ENCODE peak calls at places on chromosomes 12 and 14, in four cellular contexts. One of them, this sample, is unnamed.

GRCh38 chr12:42759622-42760273 is 170.2 kb upstream of the PRICKLE1 start:
- DNase-seq in CD4-positive, CD25-positive, alpha-beta regulatory T cell: no peak
- DNase-seq in effector memory CD4-positive, alpha-beta T cell: no peak
- DNase-seq in aorta: peak; percentile 79
- DNase-seq in this sample: no peak

GRCh38 chr12:54561164-54561563 is 11.8 kb downstream of the PDE1B start:
- DNase-seq in CD4-positive, CD25-positive, alpha-beta regulatory T cell: no peak
- DNase-seq in aorta: peak; percentile 84
- DNase-seq in effector memory CD4-positive, alpha-beta T cell: no peak
- DNase-seq in this sample: no peak

GRCh38 chr12:107912421-107913004 is 138.0 kb downstream of the ASCL4 start:
- DNase-seq in aorta: peak; percentile 75
- DNase-seq in effector memory CD4-positive, alpha-beta T cell: peak; percentile 4
- DNase-seq in CD4-positive, CD25-positive, alpha-beta regulatory T cell: peak; percentile 9
- DNase-seq in this sample: peak; percentile 4

GRCh38 chr12:53862831-53863230 is 75.8 kb upstream of the HOXC13 start:
- DNase-seq in effector memory CD4-positive, alpha-beta T cell: no peak
- DNase-seq in CD4-positive, CD25-positive, alpha-beta regulatory T cell: no peak
- DNase-seq in aorta: no peak
- DNase-seq in this sample: no peak

GRCh38 chr14:102164964-102165363 is 25.3 kb downstream of the WDR20 start:
- DNase-seq in effector memory CD4-positive, alpha-beta T cell: no peak
- DNase-seq in CD4-positive, CD25-positive, alpha-beta regulatory T cell: no peak
- DNase-seq in aorta: no peak
- DNase-seq in this sample: no peak

GRCh38 chr12:100156731-100157426 is 14.2 kb upstream of the BLTP3B start:
- DNase-seq in effector memory CD4-positive, alpha-beta T cell: no peak
- DNase-seq in aorta: no peak
- DNase-seq in CD4-positive, CD25-positive, alpha-beta regulatory T cell: no peak
- DNase-seq in this sample: no peak

GRCh38 chr12:2354151-2354991 is 301.6 kb downstream of the CACNA1C start:
- DNase-seq in aorta: no peak
- DNase-seq in effector memory CD4-positive, alpha-beta T cell: no peak
- DNase-seq in CD4-positive, CD25-positive, alpha-beta regulatory T cell: no peak
- DNase-seq in this sample: peak; percentile 76

GRCh38 chr14:89418452-89418851 is 1.4 kb upstream of the FOXN3 start:
- DNase-seq in effector memory CD4-positive, alpha-beta T cell: no peak
- DNase-seq in CD4-positive, CD25-positive, alpha-beta regulatory T cell: no peak
- DNase-seq in aorta: no peak
- DNase-seq in this sample: no peak

GRCh38 chr14:55802986-55803431 is 223.0 kb downstream of the KTN1 start:
- DNase-seq in CD4-positive, CD25-positive, alpha-beta regulatory T cell: no peak
- DNase-seq in effector memory CD4-positive, alpha-beta T cell: no peak
- DNase-seq in aorta: no peak
- DNase-seq in this sample: no peak

GRCh38 chr12:75909714-75910451 is 121.7 kb downstream of the PHLDA1 start:
- DNase-seq in effector memory CD4-positive, alpha-beta T cell: no peak
- DNase-seq in aorta: no peak
- DNase-seq in CD4-positive, CD25-positive, alpha-beta regulatory T cell: no peak
- DNase-seq in this sample: no peak

GRCh38 chr12:49887536-49888401 is 15.9 kb downstream of the FAIM2 start:
- DNase-seq in CD4-positive, CD25-positive, alpha-beta regulatory T cell: no peak
- DNase-seq in aorta: no peak
- DNase-seq in effector memory CD4-positive, alpha-beta T cell: no peak
- DNase-seq in this sample: no peak

GRCh38 chr14:105140581-105140980 is 28.0 kb downstream of the JAG2 start:
- DNase-seq in effector memory CD4-positive, alpha-beta T cell: no peak
- DNase-seq in CD4-positive, CD25-positive, alpha-beta regulatory T cell: no peak
- DNase-seq in aorta: peak; percentile 33
- DNase-seq in this sample: no peak

GRCh38 chr14:74357585-74357984 is 9.3 kb downstream of the VRTN start:
- DNase-seq in aorta: peak; percentile 74
- DNase-seq in CD4-positive, CD25-positive, alpha-beta regulatory T cell: no peak
- DNase-seq in effector memory CD4-positive, alpha-beta T cell: no peak
- DNase-seq in this sample: no peak

GRCh38 chr12:93146970-93147369 is 217.9 kb upstream of the EEA1 start:
- DNase-seq in effector memory CD4-positive, alpha-beta T cell: no peak
- DNase-seq in aorta: no peak
- DNase-seq in CD4-positive, CD25-positive, alpha-beta regulatory T cell: no peak
- DNase-seq in this sample: no peak

GRCh38 chr12:38906482-38907170 is 1.2 kb upstream of the CPNE8 start:
- DNase-seq in effector memory CD4-positive, alpha-beta T cell: peak; percentile 29
- DNase-seq in aorta: peak; percentile 97
- DNase-seq in CD4-positive, CD25-positive, alpha-beta regulatory T cell: peak; percentile 41
- DNase-seq in this sample: peak; percentile 65

GRCh38 chr12:42887657-42888056 is 298.1 kb upstream of the PRICKLE1 start:
- DNase-seq in aorta: no peak
- DNase-seq in CD4-positive, CD25-positive, alpha-beta regulatory T cell: no peak
- DNase-seq in effector memory CD4-positive, alpha-beta T cell: no peak
- DNase-seq in this sample: no peak

GRCh38 chr12:50353404-50353803 is 43.0 kb downstream of the FAM186A start:
- DNase-seq in aorta: no peak
- DNase-seq in effector memory CD4-positive, alpha-beta T cell: no peak
- DNase-seq in CD4-positive, CD25-positive, alpha-beta regulatory T cell: no peak
- DNase-seq in this sample: no peak

GRCh38 chr12:29796823-29797263 is 13.1 kb upstream of the TMTC1 start:
- DNase-seq in CD4-positive, CD25-positive, alpha-beta regulatory T cell: no peak
- DNase-seq in aorta: no peak
- DNase-seq in effector memory CD4-positive, alpha-beta T cell: no peak
- DNase-seq in this sample: no peak

GRCh38 chr12:122862872-122863701 is 27.8 kb downstream of the HIP1R start:
- DNase-seq in aorta: peak; percentile 65
- DNase-seq in CD4-positive, CD25-positive, alpha-beta regulatory T cell: no peak
- DNase-seq in effector memory CD4-positive, alpha-beta T cell: no peak
- DNase-seq in this sample: no peak

GRCh38 chr14:100285021-100285912 is 21.0 kb downstream of the SLC25A29 start:
- DNase-seq in effector memory CD4-positive, alpha-beta T cell: peak; percentile 64
- DNase-seq in CD4-positive, CD25-positive, alpha-beta regulatory T cell: peak; percentile 71
- DNase-seq in aorta: peak; percentile 90
- DNase-seq in this sample: peak; percentile 65

GRCh38 chr12:124696689-124697476 is 129.5 kb upstream of the NCOR2 start:
- DNase-seq in effector memory CD4-positive, alpha-beta T cell: no peak
- DNase-seq in CD4-positive, CD25-positive, alpha-beta regulatory T cell: no peak
- DNase-seq in aorta: no peak
- DNase-seq in this sample: no peak
- H3K27ac ChIP-seq in effector memory CD4-positive, alpha-beta T cell: no peak overlapping the region
- H3K27ac ChIP-seq in CD4-positive, CD25-positive, alpha-beta regulatory T cell: no peak overlapping the region
- H3K27ac ChIP-seq in aorta: peak overlapping the region; percentile 65
- H3K27ac ChIP-seq in this sample: peak overlapping the region; percentile 93

GRCh38 chr12:106119301-106119700 is 19.5 kb downstream of the NUAK1 start:
- DNase-seq in aorta: no peak
- DNase-seq in CD4-positive, CD25-positive, alpha-beta regulatory T cell: no peak
- DNase-seq in effector memory CD4-positive, alpha-beta T cell: no peak
- DNase-seq in this sample: no peak
- H3K4me3 ChIP-seq in aorta: no peak overlapping the region
- H3K4me3 ChIP-seq in CD4-positive, CD25-positive, alpha-beta regulatory T cell: no peak overlapping the region
- H3K4me3 ChIP-seq in effector memory CD4-positive, alpha-beta T cell: no peak overlapping the region
- H3K4me3 ChIP-seq in this sample: no peak overlapping the region

GRCh38 chr12:22126758-22127157 is 80.7 kb downstream of the CMAS start:
- DNase-seq in CD4-positive, CD25-positive, alpha-beta regulatory T cell: no peak
- DNase-seq in effector memory CD4-positive, alpha-beta T cell: no peak
- DNase-seq in aorta: no peak
- DNase-seq in this sample: no peak
- H3K27ac ChIP-seq in CD4-positive, CD25-positive, alpha-beta regulatory T cell: no peak overlapping the region
- H3K27ac ChIP-seq in effector memory CD4-positive, alpha-beta T cell: no peak overlapping the region
- H3K27ac ChIP-seq in aorta: no peak overlapping the region
- H3K27ac ChIP-seq in this sample: no peak overlapping the region

GRCh38 chr12:82688619-82689018 is 1.9 kb downstream of the TMTC2 start:
- DNase-seq in aorta: no peak
- DNase-seq in CD4-positive, CD25-positive, alpha-beta regulatory T cell: no peak
- DNase-seq in effector memory CD4-positive, alpha-beta T cell: no peak
- DNase-seq in this sample: no peak
- H3K4me3 ChIP-seq in aorta: no peak overlapping the region
- H3K4me3 ChIP-seq in CD4-positive, CD25-positive, alpha-beta regulatory T cell: peak overlapping the region; percentile 97
- H3K4me3 ChIP-seq in effector memory CD4-positive, alpha-beta T cell: no peak overlapping the region
- H3K4me3 ChIP-seq in this sample: peak overlapping the region; percentile 83

GRCh38 chr12:14949631-14950030 is 11.3 kb upstream of the ERP27 start:
- DNase-seq in aorta: no peak
- DNase-seq in effector memory CD4-positive, alpha-beta T cell: no peak
- DNase-seq in CD4-positive, CD25-positive, alpha-beta regulatory T cell: no peak
- DNase-seq in this sample: no peak

GRCh38 chr12:14952295-14952995 is 9.0 kb downstream of the ARHGDIB start:
- DNase-seq in effector memory CD4-positive, alpha-beta T cell: peak; percentile 22
- DNase-seq in CD4-positive, CD25-positive, alpha-beta regulatory T cell: peak; percentile 45
- DNase-seq in aorta: no peak
- DNase-seq in this sample: no peak

GRCh38 chr12:14950982-14951746 is 10.2 kb downstream of the ARHGDIB start:
- DNase-seq in CD4-positive, CD25-positive, alpha-beta regulatory T cell: peak; percentile 8
- DNase-seq in effector memory CD4-positive, alpha-beta T cell: no peak
- DNase-seq in aorta: no peak
- DNase-seq in this sample: no peak

GRCh38 chr12:14948672-14949071 is 10.3 kb upstream of the ERP27 start:
- DNase-seq in CD4-positive, CD25-positive, alpha-beta regulatory T cell: peak; percentile 49
- DNase-seq in effector memory CD4-positive, alpha-beta T cell: peak; percentile 26
- DNase-seq in aorta: no peak
- DNase-seq in this sample: no peak

DNA sequence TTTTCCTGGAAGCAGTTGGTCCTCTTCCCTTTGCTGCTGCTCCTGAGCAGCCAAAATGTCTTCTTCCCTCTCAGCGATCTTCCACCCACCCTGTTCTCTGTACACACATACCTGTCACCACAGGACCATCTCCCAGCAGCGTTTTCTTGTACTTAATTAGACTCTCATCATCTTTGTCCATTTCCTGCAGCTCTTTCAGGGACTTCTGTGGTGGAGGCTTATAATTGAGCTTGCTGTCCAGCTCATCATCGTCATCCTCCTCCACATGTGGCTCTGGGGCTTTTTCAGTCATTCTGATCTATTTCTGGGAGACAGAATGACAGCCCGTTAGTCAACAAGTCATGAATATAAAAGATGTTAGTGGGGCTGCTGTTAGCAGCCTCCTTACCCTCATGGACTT is 11.0 kb downstream of the ARHGDIB start:
- DNase-seq in CD4-positive, CD25-positive, alpha-beta regulatory T cell: no peak
- DNase-seq in aorta: no peak
- DNase-seq in effector memory CD4-positive, alpha-beta T cell: no peak
- DNase-seq in this sample: no peak
- H3K27ac ChIP-seq in CD4-positive, CD25-positive, alpha-beta regulatory T cell: peak overlapping the region; percentile 99
- H3K27ac ChIP-seq in aorta: no peak overlapping the region
- H3K27ac ChIP-seq in effector memory CD4-positive, alpha-beta T cell: peak overlapping the region; percentile 90
- H3K27ac ChIP-seq in this sample: no peak overlapping the region

DNA sequence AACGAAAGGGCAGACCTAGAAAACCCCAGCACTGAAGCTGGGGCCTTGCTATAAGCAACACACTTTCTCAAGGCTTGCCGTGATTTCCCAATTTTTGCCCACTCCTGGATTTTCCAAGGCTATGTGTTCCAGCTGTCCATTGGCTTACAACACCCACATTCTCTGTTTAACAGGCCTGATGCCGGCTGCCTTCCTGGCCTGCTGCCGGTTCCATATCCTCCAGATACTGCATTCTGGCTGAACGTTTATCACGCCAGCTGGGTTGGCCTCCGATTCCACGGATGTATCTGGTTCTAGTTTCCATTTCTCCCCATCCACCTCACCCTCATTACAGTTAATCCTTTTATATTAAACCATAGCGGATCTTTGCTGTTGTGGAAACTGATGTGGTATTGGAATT is 1.9 kb upstream of the PCNX1 start:
- DNase-seq in aorta: no peak
- DNase-seq in CD4-positive, CD25-positive, alpha-beta regulatory T cell: no peak
- DNase-seq in effector memory CD4-positive, alpha-beta T cell: no peak
- DNase-seq in this sample: peak; percentile 58
- H3K4me3 ChIP-seq in aorta: no peak overlapping the region
- H3K4me3 ChIP-seq in CD4-positive, CD25-positive, alpha-beta regulatory T cell: no peak overlapping the region
- H3K4me3 ChIP-seq in effector memory CD4-positive, alpha-beta T cell: no peak overlapping the region
- H3K4me3 ChIP-seq in this sample: no peak overlapping the region

This sample was measured in dorsolateral prefrontal cortex.